ENCODE peak calls at places on chromosome 12, in nine cellular contexts. A is aorta, U is transverse colon, V is choroid plexus epithelial cell, O is SJCRH30, G is small intestine, F is lower lobe of right lung, K is tibial artery, T is neural progenitor cell. X is an unnamed sample.

GRCh38 chr12:3047961-3048360 is 29.2 kb upstream of the TSPAN9 start:
- DNase-seq in A (peak; percentile 46), U (no peak), V (no peak), O (peak; percentile 58), G (no peak), F (no peak), K (no peak), T (no peak), X (no peak)

GRCh38 chr12:90939382-90939781 is 15.6 kb downstream of the CCER1 start:
- DNase-seq in A (no peak), U (no peak), V (peak; percentile 34), O (no peak), G (no peak), F (no peak), K (no peak), T (no peak), X (no peak)

GRCh38 chr12:124640096-124640495 is 72.7 kb upstream of the NCOR2 start:
- DNase-seq in A (no peak), U (no peak), V (no peak), O (no peak), G (no peak), F (no peak), K (no peak), T (no peak), X (no peak)

GRCh38 chr12:30546121-30546520 is 149.5 kb downstream of the IPO8 start:
- DNase-seq in A (no peak), U (peak; percentile 14), V (no peak), O (no peak), G (no peak), F (no peak), K (no peak), T (no peak), X (no peak)

GRCh38 chr12:6180300-6181051 is 19.7 kb upstream of the CD9 start:
- DNase-seq in A (peak; percentile 90), U (no peak), V (peak; percentile 77), O (peak; percentile 38), G (peak; percentile 84), F (peak; percentile 75), K (peak; percentile 89), T (no peak), X (no peak)

GRCh38 chr12:110689002-110689600 is at the start of gene HVCN1:
- DNase-seq in A (peak; percentile 87), U (peak; percentile 60), V (no peak), O (peak; percentile 44), G (no peak), F (peak; percentile 80), K (peak; percentile 79), T (peak; percentile 82), X (peak; percentile 47)

GRCh38 chr12:66963901-66964300 is 285.0 kb upstream of the GRIP1 start:
- DNase-seq in A (no peak), U (no peak), V (no peak), O (no peak), G (no peak), F (no peak), K (no peak), T (no peak), X (no peak)

GRCh38 chr12:39368096-39368495 is 74.8 kb downstream of the KIF21A start:
- DNase-seq in A (no peak), U (no peak), V (no peak), O (no peak), G (no peak), F (no peak), K (no peak), T (no peak), X (no peak)

DNA sequence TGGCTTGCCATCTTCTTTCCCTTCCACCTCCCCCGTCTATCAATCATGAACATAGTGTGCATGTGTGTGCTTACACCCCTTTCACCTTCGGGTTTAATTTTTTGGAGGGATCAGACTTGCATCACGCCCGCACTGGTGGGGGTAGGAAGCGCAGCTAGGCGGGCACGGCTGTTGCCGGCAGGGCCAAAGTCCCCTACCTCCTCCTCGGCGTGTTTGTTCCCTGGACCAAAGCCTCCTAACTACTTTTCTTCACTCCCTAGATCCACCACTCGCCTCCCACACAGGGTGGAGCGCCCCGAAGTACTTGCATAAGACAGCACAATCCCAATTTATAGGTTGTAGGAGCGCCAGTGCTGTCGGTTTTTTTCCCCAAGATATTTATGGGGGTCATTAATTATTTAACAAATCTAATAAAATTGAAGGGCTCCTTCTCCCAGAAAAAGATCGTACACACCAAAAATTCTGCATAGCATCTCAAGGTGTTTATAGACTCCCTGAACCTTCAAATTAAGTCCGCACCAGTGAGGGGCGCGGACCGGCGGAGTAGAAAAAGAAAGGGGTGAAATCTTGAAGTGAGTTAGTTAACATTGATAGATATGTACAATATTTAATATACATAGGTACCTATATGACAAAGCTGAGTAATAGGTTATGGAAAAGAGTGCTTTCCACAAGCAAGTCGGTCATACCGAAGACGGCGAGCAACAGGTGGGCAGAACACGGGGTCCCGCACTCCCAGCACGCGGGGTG is 714 bp downstream of the PKP2 start:
- DNase-seq in A (no peak), U (peak; percentile 79), V (no peak), O (no peak), G (peak; percentile 82), F (no peak), K (no peak), T (peak; percentile 49), X (no peak)
- H3K4me3 ChIP-seq in A (peak overlapping the region; percentile 34), U (peak overlapping the region; percentile 50), V (peak overlapping the region; percentile 76), O (no peak overlapping the region), G (peak overlapping the region; percentile 84), F (peak overlapping the region; percentile 63), K (peak overlapping the region; percentile 55), T (peak overlapping the region; percentile 91), X (no peak overlapping the region)

GRCh38 chr12:121575952-121576615 is 4.7 kb downstream of the KDM2B start:
- DNase-seq in A (no peak), U (no peak), V (no peak), O (no peak), G (no peak), F (no peak), K (no peak), T (peak; percentile 49), X (no peak)

GRCh38 chr12:121579190-121579791 is 1.5 kb downstream of the KDM2B start:
- DNase-seq in A (peak; percentile 79), U (peak; percentile 54), V (no peak), O (peak; percentile 60), G (no peak), F (peak; percentile 61), K (peak; percentile 71), T (peak; percentile 65), X (no peak)

GRCh38 chr12:121578230-121579189 is 2.3 kb downstream of the KDM2B start:
- DNase-seq in A (peak; percentile 79), U (peak; percentile 19), V (peak; percentile 14), O (no peak), G (no peak), F (peak; percentile 53), K (peak; percentile 69), T (peak; percentile 68), X (no peak)

GRCh38 chr12:121576851-121577391 is 3.9 kb downstream of the KDM2B start:
- DNase-seq in A (no peak), U (no peak), V (peak; percentile 55), O (no peak), G (no peak), F (no peak), K (no peak), T (peak; percentile 95), X (no peak)

GRCh38 chr12:121577443-121578180 is 3.2 kb downstream of the KDM2B start:
- DNase-seq in A (no peak), U (no peak), V (no peak), O (no peak), G (no peak), F (no peak), K (no peak), T (peak; percentile 69), X (no peak)
- H3K4me3 ChIP-seq in A (no peak overlapping the region), U (no peak overlapping the region), V (peak overlapping the region; percentile 69), O (no peak overlapping the region), G (peak overlapping the region; percentile 77), F (no peak overlapping the region), K (peak overlapping the region; percentile 76), T (peak overlapping the region; percentile 94), X (no peak overlapping the region)

DNA sequence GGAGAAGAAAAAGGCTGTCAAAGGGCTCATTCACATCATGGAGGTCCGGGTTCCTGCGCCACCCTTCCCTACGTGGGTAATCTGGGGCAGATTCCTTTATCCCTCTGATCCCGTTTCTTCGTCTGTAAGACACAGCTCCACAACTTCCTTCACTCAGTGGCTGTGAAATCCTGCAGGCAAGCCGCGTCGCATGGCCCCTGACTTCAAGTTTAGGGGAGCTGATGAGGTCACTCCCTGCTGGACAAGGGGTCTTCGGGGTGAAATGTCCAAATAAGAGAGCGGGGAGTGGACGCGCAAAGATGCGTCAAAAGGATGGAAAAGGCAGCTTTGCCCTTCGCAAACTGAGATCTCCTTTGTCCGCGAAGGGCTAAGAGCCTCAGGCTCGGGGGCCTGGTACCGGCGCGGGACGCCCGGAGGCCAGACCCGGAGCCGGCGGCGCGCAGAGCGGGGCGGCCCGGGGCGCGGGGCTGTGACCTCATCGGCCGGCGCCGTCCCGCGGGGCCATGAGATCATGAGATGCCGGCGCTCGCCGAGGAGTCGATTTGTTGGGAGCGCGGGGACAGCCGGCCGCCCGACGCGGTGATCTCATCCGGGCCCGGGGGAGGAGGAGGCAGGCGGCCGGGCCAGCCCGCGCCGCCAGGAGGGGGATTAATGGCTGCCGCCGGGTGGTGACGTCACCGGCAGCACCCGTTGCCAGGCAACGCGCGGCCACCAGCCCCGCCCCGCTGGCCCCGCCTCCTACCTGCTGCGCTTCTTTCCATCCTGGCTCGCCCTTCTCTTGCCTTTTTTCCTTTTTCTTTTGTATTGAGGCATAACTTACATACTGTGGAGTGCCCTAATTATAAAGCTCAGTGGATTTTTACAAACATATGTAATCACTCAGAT is 62.1 kb downstream of the HRK start:
- DNase-seq in A (peak; percentile 97), U (peak; percentile 92), V (peak; percentile 91), O (peak; percentile 94), G (peak; percentile 83), F (peak; percentile 91), K (peak; percentile 97), T (peak; percentile 97), X (peak; percentile 67)
- H3K4me3 ChIP-seq in A (peak overlapping the region; percentile 36), U (peak overlapping the region; percentile 51), V (peak overlapping the region; percentile 81), O (peak overlapping the region; percentile 73), G (peak overlapping the region; percentile 54), F (peak overlapping the region; percentile 78), K (peak overlapping the region; percentile 93), T (peak overlapping the region; percentile 95), X (peak overlapping the region; percentile 92)

GRCh38 chr12:4826909-4827308 is 82.8 kb upstream of the KCNA1 start:
- DNase-seq in A (no peak), U (no peak), V (no peak), O (no peak), G (no peak), F (no peak), K (no peak), T (no peak), X (no peak)

GRCh38 chr12:4829793-4830162 is 79.9 kb upstream of the KCNA1 start:
- DNase-seq in A (no peak), U (no peak), V (no peak), O (peak; percentile 90), G (no peak), F (no peak), K (no peak), T (no peak), X (peak; percentile 37)

GRCh38 chr12:4830568-4830967 is 79.1 kb upstream of the KCNA1 start:
- DNase-seq in A (no peak), U (no peak), V (no peak), O (no peak), G (no peak), F (no peak), K (no peak), T (no peak), X (peak; percentile 45)

GRCh38 chr12:4828176-4828575 is 81.5 kb upstream of the KCNA1 start:
- DNase-seq in A (no peak), U (no peak), V (no peak), O (no peak), G (no peak), F (no peak), K (no peak), T (no peak), X (peak; percentile 62)

DNA sequence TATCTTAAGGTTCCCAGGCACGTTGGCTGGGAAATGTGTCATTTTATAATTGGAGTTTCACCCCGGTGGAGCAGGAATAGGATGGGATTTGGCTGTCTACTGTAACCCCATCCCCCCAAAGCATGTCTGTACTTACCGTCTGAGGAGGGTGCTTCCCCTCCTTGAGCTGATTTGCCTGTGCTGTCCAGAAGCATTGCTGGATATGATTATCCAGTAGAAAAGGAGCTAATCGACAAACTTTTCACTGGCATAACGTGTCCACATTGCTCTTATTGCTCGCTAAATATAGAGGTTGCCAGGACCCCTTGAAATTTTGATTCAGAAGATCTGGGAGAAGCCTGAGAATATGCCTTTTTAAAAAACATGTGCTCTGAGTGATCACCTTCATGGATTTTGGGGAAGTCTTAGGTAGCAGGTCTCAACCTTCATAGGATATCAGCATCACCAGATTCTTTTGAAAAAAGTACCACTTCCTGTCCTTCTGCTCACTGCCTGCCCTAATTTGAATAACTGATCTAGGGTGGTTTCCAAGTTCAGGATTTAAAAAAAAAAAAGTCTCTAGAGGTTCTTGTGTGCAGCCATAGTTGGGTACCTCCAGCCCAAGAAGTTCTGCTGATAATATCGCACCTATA is 80.4 kb upstream of the KCNA1 start:
- DNase-seq in A (no peak), U (no peak), V (no peak), O (no peak), G (peak; percentile 20), F (no peak), K (no peak), T (no peak), X (peak; percentile 96)
- H3K4me3 ChIP-seq in A (no peak overlapping the region), U (no peak overlapping the region), V (no peak overlapping the region), O (no peak overlapping the region), G (no peak overlapping the region), F (no peak overlapping the region), K (no peak overlapping the region), T (no peak overlapping the region), X (peak overlapping the region; percentile 81)